ENCODE peak calls at places on chromosomes 6 and 20, in six cellular contexts. K is HFF-Myc, Q is OCI-LY7, C is PC-9, F is lung, G is stomach. O is an unnamed sample.

GRCh38 chr6:160249687-160250086 is 8.9 kb downstream of the SLC22A2 start:
- DNase-seq in K (no peak), Q (no peak), C (no peak), F (no peak), G (no peak), O (no peak)

GRCh38 chr20:38158701-38159325 is 6.3 kb downstream of the TGM2 start:
- DNase-seq in K (no peak), Q (no peak), C (no peak), F (no peak), G (no peak), O (no peak)

GRCh38 chr6:85756982-85757381 is 114.3 kb upstream of the SYNCRIP start:
- DNase-seq in K (peak; percentile 2), Q (peak; percentile 21), C (no peak), F (no peak), G (no peak), O (no peak)

GRCh38 chr6:112241820-112242443 is 12.4 kb downstream of the LAMA4 start:
- DNase-seq in K (no peak), Q (no peak), C (no peak), F (no peak), G (no peak), O (no peak)

GRCh38 chr20:35462351-35462750 is 7.0 kb downstream of the CEP250 start:
- DNase-seq in K (no peak), Q (peak; percentile 78), C (no peak), F (no peak), G (no peak), O (no peak)

GRCh38 chr20:64084209-64085152 is at the start of gene LKAAEAR1:
- DNase-seq in K (no peak), Q (no peak), C (no peak), F (no peak), G (no peak), O (no peak)

GRCh38 chr6:27290065-27290849 is 21.8 kb downstream of the POM121L2 start:
- DNase-seq in K (peak; percentile 73), Q (no peak), C (peak; percentile 39), F (no peak), G (no peak), O (no peak)

GRCh38 chr6:111423960-111424846 is 58.8 kb downstream of the REV3L start:
- DNase-seq in K (no peak), Q (no peak), C (no peak), F (peak; percentile 39), G (peak; percentile 64), O (no peak)

GRCh38 chr6:160073272-160073671 is 48.3 kb upstream of the SLC22A1 start:
- DNase-seq in K (no peak), Q (no peak), C (no peak), F (no peak), G (no peak), O (no peak)

GRCh38 chr6:1311400-1312192 is at the start of gene FOXQ1:
- DNase-seq in K (no peak), Q (no peak), C (peak; percentile 82), F (peak; percentile 90), G (peak; percentile 94), O (no peak)

GRCh38 chr6:146095481-146095880 is 66.6 kb downstream of the GRM1 start:
- DNase-seq in K (no peak), Q (no peak), C (no peak), F (no peak), G (no peak), O (no peak)

GRCh38 chr6:158150701-158151100 is 17.4 kb downstream of the SERAC1 start:
- DNase-seq in K (no peak), Q (no peak), C (no peak), F (no peak), G (no peak), O (no peak)

GRCh38 chr6:30555428-30556005 is 772 bp downstream of the GNL1 start:
- DNase-seq in K (no peak), Q (peak; percentile 44), C (no peak), F (peak; percentile 31), G (peak; percentile 46), O (no peak)

GRCh38 chr6:18263561-18264337 is 581 bp downstream of the DEK start:
- DNase-seq in K (no peak), Q (peak; percentile 52), C (no peak), F (peak; percentile 58), G (peak; percentile 74), O (no peak)

GRCh38 chr6:15346315-15346714 is 100.4 kb downstream of the JARID2 start:
- DNase-seq in K (no peak), Q (no peak), C (no peak), F (no peak), G (no peak), O (no peak)

GRCh38 chr6:139427199-139427598 is 52.8 kb upstream of the CITED2 start:
- DNase-seq in K (no peak), Q (no peak), C (no peak), F (no peak), G (no peak), O (no peak)

GRCh38 chr6:110475255-110475654 is 1.2 kb downstream of the SLC22A16 start:
- DNase-seq in K (no peak), Q (peak; percentile 14), C (no peak), F (no peak), G (no peak), O (no peak)

GRCh38 chr6:28607990-28608389 is 82.3 kb downstream of the GPX5 start:
- DNase-seq in K (no peak), Q (no peak), C (no peak), F (no peak), G (no peak), O (no peak)

GRCh38 chr6:121485359-121485809 is 49.9 kb downstream of the GJA1 start:
- DNase-seq in K (no peak), Q (no peak), C (no peak), F (no peak), G (no peak), O (no peak)

GRCh38 chr6:155861821-155862220 is 406.2 kb upstream of the NOX3 start:
- DNase-seq in K (no peak), Q (no peak), C (no peak), F (no peak), G (no peak), O (no peak)

GRCh38 chr6:104591573-104592334 is 268.0 kb downstream of the HACE1 start:
- DNase-seq in K (peak; percentile 11), Q (no peak), C (no peak), F (no peak), G (no peak), O (no peak)

GRCh38 chr20:43914697-43915208 is at the start of gene TOX2:
- DNase-seq in K (no peak), Q (no peak), C (no peak), F (no peak), G (no peak), O (no peak)

GRCh38 chr20:23546435-23547144 is 21.7 kb downstream of the CST9L start:
- DNase-seq in K (no peak), Q (no peak), C (no peak), F (no peak), G (no peak), O (no peak)

GRCh38 chr6:25369043-25369442 is 89.9 kb downstream of the CARMIL1 start:
- DNase-seq in K (no peak), Q (no peak), C (no peak), F (no peak), G (no peak), O (no peak)
- H3K4me3 ChIP-seq in K (no peak overlapping the region), Q (peak overlapping the region; percentile 65), C (no peak overlapping the region), F (no peak overlapping the region), G (no peak overlapping the region), O (no peak overlapping the region)

DNA sequence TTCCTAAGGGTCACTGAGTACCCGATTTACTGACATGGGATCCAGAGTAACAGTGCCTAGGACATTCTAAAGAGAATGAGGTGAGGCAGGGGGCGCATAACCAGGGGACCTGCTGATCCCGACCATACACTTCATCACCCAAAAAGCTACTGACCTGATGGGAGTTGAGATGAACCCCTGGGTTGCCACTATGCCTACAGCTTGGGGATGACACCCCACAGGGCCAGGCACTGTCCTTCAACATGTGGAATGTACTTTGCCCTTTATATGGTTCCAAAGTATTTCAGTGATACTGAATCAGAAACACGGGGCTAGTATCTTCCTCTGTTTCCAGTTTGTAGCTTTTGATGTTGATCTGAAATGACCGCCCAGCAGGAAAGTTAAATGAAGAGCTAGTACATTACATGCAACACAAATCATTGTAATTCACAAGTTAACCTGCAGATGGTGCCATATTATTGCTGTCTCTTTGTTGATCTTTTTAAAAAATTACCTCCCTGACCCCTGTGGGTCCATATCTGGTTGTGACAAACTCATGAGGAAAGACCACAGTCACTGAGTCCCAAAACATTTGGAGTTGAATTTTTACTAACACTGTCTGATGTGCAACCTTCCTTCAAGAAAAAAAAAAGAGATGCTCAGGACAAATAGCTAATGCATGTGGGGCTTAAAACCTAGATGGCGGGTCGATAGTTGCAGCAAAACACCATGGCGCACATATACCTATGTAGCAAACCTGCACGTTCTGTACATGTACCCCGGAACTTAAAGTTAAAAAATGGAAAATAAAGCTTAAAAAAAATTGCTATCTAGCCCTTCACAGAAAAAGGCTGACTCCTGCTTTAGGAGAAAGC is 42.7 kb upstream of the GCNT2 start:
- DNase-seq in K (peak; percentile 36), Q (peak; percentile 69), C (peak; percentile 37), F (no peak), G (no peak), O (no peak)
- TF ChIP-seq CTCF in K (peak; percentile 49), Q (peak; percentile 92), C (peak; percentile 78), F (peak; percentile 36), G (peak; percentile 63), O (peak; percentile 55)

GRCh38 chr6:35602133-35602946 is 86.4 kb downstream of the FKBP5 start:
- DNase-seq in K (no peak), Q (no peak), C (peak; percentile 67), F (no peak), G (no peak), O (no peak)
- H3K4me3 ChIP-seq in K (peak overlapping the region; percentile 5), Q (no peak overlapping the region), C (peak overlapping the region; percentile 27), F (no peak overlapping the region), G (peak overlapping the region; percentile 13), O (no peak overlapping the region)

DNA sequence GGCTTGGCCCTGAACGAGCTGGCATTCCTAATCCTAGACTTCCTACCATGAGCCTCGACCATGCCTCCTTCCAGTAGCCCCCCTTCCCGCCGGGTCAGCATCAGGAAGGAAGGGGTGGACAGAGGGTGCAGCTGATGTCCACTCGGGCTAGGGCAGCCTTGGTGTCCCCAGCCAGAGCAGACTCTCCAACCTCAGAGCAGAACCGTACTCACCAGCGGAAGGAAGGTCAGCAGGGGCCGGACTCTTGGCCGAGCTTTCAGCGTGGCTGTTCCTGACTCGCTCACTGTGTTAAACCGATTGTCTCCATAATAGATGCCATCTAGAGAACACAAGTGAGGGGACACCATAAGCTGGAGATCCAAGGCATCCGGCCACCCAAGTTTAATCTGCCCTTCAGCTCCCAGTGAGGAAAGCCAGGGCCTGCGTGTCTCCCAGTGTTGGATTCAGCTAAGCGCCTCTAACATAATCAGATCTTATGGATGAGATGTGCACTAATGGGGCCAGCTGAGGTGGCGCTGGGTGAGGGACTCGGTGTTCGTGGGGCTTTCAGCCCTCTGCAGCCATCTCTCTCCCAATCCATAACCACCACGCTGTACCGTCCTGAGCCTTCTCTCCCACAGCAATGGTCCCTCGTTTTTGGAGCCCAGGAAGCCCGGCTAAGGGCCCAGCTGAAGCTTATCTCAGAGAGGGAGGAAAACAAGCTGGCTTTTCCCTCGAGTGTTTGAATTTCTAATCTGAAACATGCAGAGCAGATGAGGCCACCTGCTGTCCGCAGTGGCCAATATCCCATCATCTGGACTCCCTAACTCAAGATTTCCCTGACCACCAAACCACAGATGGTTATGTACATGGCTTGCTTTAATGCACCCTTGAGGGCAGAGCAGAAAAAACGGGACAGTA is 13.7 kb downstream of the C6orf132 start:
- DNase-seq in K (no peak), Q (no peak), C (no peak), F (no peak), G (no peak), O (no peak)
- TF ChIP-seq CTCF in K (no peak), Q (no peak), C (no peak), F (no peak), G (no peak), O (no peak)

GRCh38 chr6:41602864-41603608 is 35.2 kb upstream of the MDFI start:
- DNase-seq in K (no peak), Q (peak; percentile 89), C (peak; percentile 62), F (peak; percentile 83), G (peak; percentile 79), O (no peak)
- H3K4me3 ChIP-seq in K (no peak overlapping the region), Q (peak overlapping the region; percentile 47), C (no peak overlapping the region), F (no peak overlapping the region), G (no peak overlapping the region), O (no peak overlapping the region)